ENCODE peak calls at places on chromosomes 5 and 9, in ten cellular contexts. X is WTC11; E is natural killer cell; R is mesothelial cell of epicardium; V is Calu3; U is IMR-90; F is Peyer's patch; Z is kidney epithelial cell; H is CD4-positive, alpha-beta T cell; W is lower lobe of right lung. D is an unnamed sample.

GRCh38 chr9:123225374-123225813 is 43.0 kb downstream of the STRBP start:
- DNase-seq in X (peak; percentile 47), E (no peak), R (no peak), V (peak; percentile 27), U (peak; percentile 90), F (peak; percentile 61), Z (peak; percentile 63), H (peak; percentile 24), W (no peak), D (no peak)

GRCh38 chr9:18811171-18811570 is 221.8 kb downstream of the SAXO1 start:
- DNase-seq in X (no peak), E (no peak), R (no peak), V (no peak), U (no peak), F (no peak), Z (no peak), H (no peak), W (no peak), D (no peak)

GRCh38 chr9:33022755-33023154 is 2.3 kb upstream of the DNAJA1 start:
- DNase-seq in X (no peak), E (no peak), R (no peak), V (no peak), U (no peak), F (no peak), Z (no peak), H (no peak), W (no peak), D (no peak)

GRCh38 chr5:145806923-145807322 is 28.2 kb downstream of the PRELID2 start:
- DNase-seq in X (no peak), E (no peak), R (no peak), V (no peak), U (peak; percentile 10), F (no peak), Z (no peak), H (no peak), W (no peak), D (no peak)

GRCh38 chr9:115278241-115279035 is 160.5 kb upstream of the TNC start:
- DNase-seq in X (no peak), E (no peak), R (no peak), V (no peak), U (no peak), F (no peak), Z (no peak), H (no peak), W (no peak), D (no peak)

GRCh38 chr5:108747111-108748009 is at the start of gene FER:
- DNase-seq in X (no peak), E (peak; percentile 16), R (no peak), V (peak; percentile 56), U (peak; percentile 79), F (no peak), Z (peak; percentile 68), H (no peak), W (no peak), D (no peak)

GRCh38 chr5:105462377-105462776 is 1899.8 kb upstream of the NUDT12 start:
- DNase-seq in X (no peak), E (no peak), R (no peak), V (no peak), U (no peak), F (no peak), Z (no peak), H (no peak), W (no peak), D (no peak)

GRCh38 chr5:163498886-163499285 is 6.5 kb upstream of the MAT2B start:
- DNase-seq in X (no peak), E (no peak), R (no peak), V (no peak), U (peak; percentile 86), F (no peak), Z (no peak), H (no peak), W (no peak), D (no peak)

GRCh38 chr9:70407081-70407503 is 7.4 kb downstream of the KLF9 start:
- DNase-seq in X (no peak), E (no peak), R (no peak), V (no peak), U (peak; percentile 99), F (no peak), Z (peak; percentile 86), H (no peak), W (no peak), D (no peak)

GRCh38 chr9:135329571-135330306 is 149.8 kb upstream of the PPP1R26 start:
- DNase-seq in X (peak; percentile 59), E (peak; percentile 7), R (no peak), V (no peak), U (no peak), F (no peak), Z (no peak), H (no peak), W (no peak), D (no peak)

GRCh38 chr9:136023401-136024225 is 62.4 kb upstream of the UBAC1 start:
- DNase-seq in X (peak; percentile 10), E (no peak), R (no peak), V (no peak), U (peak; percentile 81), F (peak; percentile 52), Z (no peak), H (no peak), W (peak; percentile 65), D (no peak)

GRCh38 chr5:35478856-35479682 is 138.6 kb upstream of the SPEF2 start:
- DNase-seq in X (no peak), E (no peak), R (no peak), V (peak; percentile 21), U (peak; percentile 39), F (no peak), Z (peak; percentile 23), H (no peak), W (no peak), D (peak; percentile 23)

GRCh38 chr5:142689081-142689480 is 3.2 kb upstream of the FGF1 start:
- DNase-seq in X (no peak), E (no peak), R (no peak), V (no peak), U (no peak), F (no peak), Z (no peak), H (no peak), W (no peak), D (no peak)

GRCh38 chr9:116008278-116008677 is 145.3 kb upstream of the PAPPA start:
- DNase-seq in X (no peak), E (no peak), R (no peak), V (peak; percentile 18), U (peak; percentile 52), F (no peak), Z (no peak), H (no peak), W (no peak), D (no peak)

GRCh38 chr5:159773062-159773924 is 143.0 kb upstream of the ADRA1B start:
- DNase-seq in X (peak; percentile 60), E (peak; percentile 79), R (peak; percentile 36), V (peak; percentile 77), U (peak; percentile 90), F (peak; percentile 76), Z (peak; percentile 43), H (peak; percentile 36), W (peak; percentile 68), D (peak; percentile 60)
- TF ChIP-seq CTCF in X (no peak), E (no peak), R (no peak), V (peak; percentile 48), U (peak; percentile 46), F (no peak), Z (peak; percentile 21), H (no peak), W (peak; percentile 13), D (no peak)

DNA sequence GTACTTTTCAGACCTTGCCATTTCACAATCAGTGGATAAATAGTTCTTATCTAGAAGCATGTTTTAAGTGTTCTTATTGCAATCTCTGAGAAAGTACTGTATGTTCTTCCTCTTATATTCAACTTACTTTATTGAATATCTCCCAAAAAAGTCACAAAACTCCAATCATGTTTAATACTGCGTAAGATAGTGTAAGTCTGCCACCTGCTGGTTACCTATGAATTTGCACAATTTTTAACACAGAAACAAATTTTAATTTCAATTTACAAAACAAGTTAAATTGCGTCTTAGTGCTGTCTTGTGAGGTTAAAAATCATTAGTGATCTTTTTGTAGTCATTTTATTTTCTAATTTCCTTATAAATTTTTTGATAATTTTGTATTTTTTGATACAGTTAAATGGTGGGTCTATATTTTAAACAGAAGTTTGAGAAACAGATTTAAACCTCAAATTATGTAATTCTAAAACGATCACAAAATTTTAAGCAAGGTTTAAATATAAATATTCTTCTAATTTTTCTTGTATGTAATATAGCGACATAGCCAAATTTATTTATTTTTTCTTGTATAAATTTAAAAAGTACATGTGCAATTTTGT is 115.8 kb downstream of the EMB start:
- DNase-seq in X (no peak), E (no peak), R (no peak), V (peak; percentile 13), U (peak; percentile 28), F (no peak), Z (no peak), H (no peak), W (no peak), D (peak; percentile 2)
- TF ChIP-seq CTCF in X (peak; percentile 46), E (peak; percentile 97), R (peak; percentile 82), V (peak; percentile 50), U (peak; percentile 63), F (peak; percentile 28), Z (peak; percentile 54), H (peak; percentile 88), W (peak; percentile 66), D (peak; percentile 56)

DNA sequence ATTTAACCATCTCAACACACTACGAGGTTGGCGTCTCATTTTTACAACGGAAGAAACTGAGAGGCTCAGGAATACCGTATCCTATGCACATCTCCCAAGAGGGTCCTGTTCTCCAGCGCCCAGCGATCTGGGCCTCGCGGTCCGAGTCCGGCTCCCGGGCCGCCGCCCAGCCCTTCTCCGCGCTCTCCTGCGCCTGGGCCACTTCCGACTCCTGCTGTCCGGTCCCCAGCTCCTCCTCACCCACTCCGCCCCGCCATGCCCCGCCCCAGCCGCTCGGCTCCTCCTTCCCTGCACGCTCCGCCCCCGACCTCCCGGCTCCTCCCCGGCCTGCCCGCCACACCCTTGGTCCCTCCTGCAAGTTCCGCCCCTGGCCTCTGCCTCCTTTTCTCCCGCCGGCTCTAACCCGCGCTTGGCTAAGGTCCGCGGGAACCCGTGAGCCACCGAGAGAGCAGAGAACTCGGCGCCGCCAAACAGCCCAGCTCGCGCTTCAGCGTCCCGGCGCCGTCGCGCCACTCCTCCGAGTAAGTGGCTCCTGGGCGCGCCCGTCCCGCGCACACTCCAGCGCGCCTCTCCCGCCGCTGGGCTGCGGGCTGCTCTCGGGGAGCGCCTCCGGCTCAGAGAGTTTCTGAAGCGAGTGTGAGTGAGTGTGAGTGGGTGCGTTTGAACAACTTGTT is 87.3 kb upstream of the TNFAIP8 start:
- DNase-seq in X (peak; percentile 97), E (peak; percentile 95), R (peak; percentile 83), V (peak; percentile 99), U (peak; percentile 90), F (peak; percentile 99), Z (peak; percentile 65), H (peak; percentile 91), W (peak; percentile 97), D (peak; percentile 92)
- TF ChIP-seq CTCF in X (no peak), E (no peak), R (no peak), V (no peak), U (no peak), F (no peak), Z (no peak), H (no peak), W (no peak), D (no peak)

DNA sequence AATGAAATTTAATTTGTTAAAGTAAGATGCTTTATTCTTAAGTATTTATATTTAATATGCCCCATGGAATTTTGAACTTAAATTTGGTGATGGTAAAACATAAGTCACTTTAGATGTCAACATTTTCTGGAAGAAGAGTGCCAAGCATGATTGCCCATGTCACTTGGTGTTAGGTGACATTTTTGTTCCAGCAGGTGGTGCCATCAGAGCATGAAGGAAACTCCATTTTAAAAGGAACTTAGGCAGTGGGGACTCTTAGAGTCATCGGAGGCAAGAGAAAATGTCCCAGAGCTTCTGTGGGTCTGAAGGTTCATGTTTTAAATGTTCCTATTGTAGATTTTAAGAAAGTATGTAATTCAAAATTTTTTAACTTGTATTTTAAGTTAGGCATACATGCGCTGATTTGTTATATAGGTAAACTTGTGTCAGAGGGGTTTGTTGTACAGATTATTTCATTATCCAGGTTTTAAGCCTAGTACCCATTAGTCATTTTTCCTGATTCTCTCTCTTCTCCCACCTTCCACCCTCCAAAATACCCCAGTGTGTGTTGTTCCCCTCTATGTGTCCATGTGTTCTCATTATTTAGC is 789.3 kb downstream of the SEMA5A start:
- DNase-seq in X (peak; percentile 25), E (no peak), R (no peak), V (peak; percentile 9), U (peak; percentile 60), F (peak; percentile 57), Z (peak; percentile 18), H (no peak), W (no peak), D (peak; percentile 16)
- TF ChIP-seq CTCF in X (peak; percentile 17), E (no peak), R (peak; percentile 34), V (no peak), U (peak; percentile 59), F (no peak), Z (peak; percentile 53), H (no peak), W (peak; percentile 29), D (no peak)